ENCODE peak calls at places on chromosomes 6 and 20, in eight cellular contexts. One of them, this sample, is unnamed.

GRCh38 chr20:31924561-31924960 is 27.3 kb downstream of the PDRG1 start:
- DNase-seq in HFF-Myc: no peak
- DNase-seq in thyroid gland: no peak
- DNase-seq in MM.1S: no peak
- DNase-seq in keratinocyte: no peak
- DNase-seq in Peyer's patch: no peak
- DNase-seq in brain microvascular endothelial cell: no peak
- DNase-seq in IMR-90: no peak
- DNase-seq in this sample: no peak

GRCh38 chr6:14795451-14795850 is 450.4 kb upstream of the JARID2 start:
- DNase-seq in thyroid gland: no peak
- DNase-seq in HFF-Myc: no peak
- DNase-seq in IMR-90: no peak
- DNase-seq in keratinocyte: no peak
- DNase-seq in MM.1S: no peak
- DNase-seq in brain microvascular endothelial cell: no peak
- DNase-seq in Peyer's patch: no peak
- DNase-seq in this sample: no peak

GRCh38 chr20:47256665-47257236 is 99.7 kb downstream of the ZMYND8 start:
- DNase-seq in brain microvascular endothelial cell: peak; percentile 27
- DNase-seq in Peyer's patch: no peak
- DNase-seq in MM.1S: no peak
- DNase-seq in IMR-90: peak; percentile 81
- DNase-seq in thyroid gland: no peak
- DNase-seq in keratinocyte: no peak
- DNase-seq in HFF-Myc: no peak
- DNase-seq in this sample: no peak

GRCh38 chr20:61437280-61438206 is 185.5 kb downstream of the CDH4 start:
- DNase-seq in MM.1S: no peak
- DNase-seq in Peyer's patch: no peak
- DNase-seq in brain microvascular endothelial cell: peak; percentile 16
- DNase-seq in keratinocyte: no peak
- DNase-seq in HFF-Myc: no peak
- DNase-seq in thyroid gland: no peak
- DNase-seq in IMR-90: peak; percentile 90
- DNase-seq in this sample: no peak

GRCh38 chr6:48199502-48199901 is 88.5 kb upstream of the PTCHD4 start:
- DNase-seq in thyroid gland: no peak
- DNase-seq in IMR-90: no peak
- DNase-seq in Peyer's patch: no peak
- DNase-seq in brain microvascular endothelial cell: no peak
- DNase-seq in MM.1S: no peak
- DNase-seq in keratinocyte: no peak
- DNase-seq in HFF-Myc: no peak
- DNase-seq in this sample: no peak

GRCh38 chr6:9399916-9400315 is 964.6 kb upstream of the SLC35B3 start:
- DNase-seq in Peyer's patch: no peak
- DNase-seq in MM.1S: no peak
- DNase-seq in thyroid gland: no peak
- DNase-seq in keratinocyte: no peak
- DNase-seq in IMR-90: peak; percentile 69
- DNase-seq in brain microvascular endothelial cell: no peak
- DNase-seq in HFF-Myc: no peak
- DNase-seq in this sample: no peak

GRCh38 chr20:41654292-41654691 is 36.1 kb upstream of the CHD6 start:
- DNase-seq in HFF-Myc: no peak
- DNase-seq in thyroid gland: no peak
- DNase-seq in MM.1S: no peak
- DNase-seq in brain microvascular endothelial cell: no peak
- DNase-seq in IMR-90: no peak
- DNase-seq in Peyer's patch: no peak
- DNase-seq in keratinocyte: no peak
- DNase-seq in this sample: no peak

GRCh38 chr20:62540504-62540903 is 64.7 kb upstream of the GATA5 start:
- DNase-seq in thyroid gland: no peak
- DNase-seq in Peyer's patch: no peak
- DNase-seq in IMR-90: no peak
- DNase-seq in MM.1S: no peak
- DNase-seq in keratinocyte: no peak
- DNase-seq in brain microvascular endothelial cell: no peak
- DNase-seq in HFF-Myc: no peak
- DNase-seq in this sample: no peak

GRCh38 chr6:22251331-22251730 is 45.5 kb downstream of the PRL start:
- DNase-seq in Peyer's patch: no peak
- DNase-seq in brain microvascular endothelial cell: no peak
- DNase-seq in MM.1S: no peak
- DNase-seq in IMR-90: peak; percentile 75
- DNase-seq in thyroid gland: no peak
- DNase-seq in HFF-Myc: no peak
- DNase-seq in keratinocyte: no peak
- DNase-seq in this sample: no peak

GRCh38 chr20:38892091-38892981 is 33.9 kb upstream of the FAM83D start:
- DNase-seq in thyroid gland: no peak
- DNase-seq in IMR-90: no peak
- DNase-seq in keratinocyte: no peak
- DNase-seq in MM.1S: peak; percentile 73
- DNase-seq in Peyer's patch: peak; percentile 59
- DNase-seq in brain microvascular endothelial cell: no peak
- DNase-seq in HFF-Myc: no peak
- DNase-seq in this sample: no peak

GRCh38 chr6:154522576-154522975 is 12.1 kb upstream of the CNKSR3 start:
- DNase-seq in brain microvascular endothelial cell: no peak
- DNase-seq in thyroid gland: no peak
- DNase-seq in MM.1S: no peak
- DNase-seq in IMR-90: no peak
- DNase-seq in keratinocyte: no peak
- DNase-seq in Peyer's patch: no peak
- DNase-seq in HFF-Myc: no peak
- DNase-seq in this sample: no peak

GRCh38 chr6:121309768-121310473 is 24.4 kb downstream of the TBC1D32 start:
- DNase-seq in HFF-Myc: no peak
- DNase-seq in IMR-90: peak; percentile 82
- DNase-seq in MM.1S: no peak
- DNase-seq in brain microvascular endothelial cell: no peak
- DNase-seq in Peyer's patch: no peak
- DNase-seq in thyroid gland: no peak
- DNase-seq in keratinocyte: peak; percentile 69
- DNase-seq in this sample: no peak

DNA sequence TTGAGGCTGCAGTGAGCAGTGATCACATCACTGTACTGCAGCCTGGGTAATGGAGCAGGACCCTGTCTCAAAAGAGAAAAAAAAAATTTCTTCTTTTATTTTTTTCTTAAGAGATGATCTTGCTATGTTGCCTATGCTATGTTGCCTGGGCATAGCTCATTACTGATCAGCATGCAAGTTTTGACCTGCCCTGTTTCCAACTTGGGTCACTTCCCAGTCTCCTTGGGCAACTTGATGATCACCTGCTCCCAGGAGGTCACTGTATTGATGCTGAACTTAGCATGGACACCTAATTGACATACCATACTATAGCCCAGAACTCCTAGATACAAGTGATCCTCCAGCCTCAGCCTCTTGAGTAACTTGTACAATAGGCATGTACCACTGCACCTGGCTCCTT is 30.7 kb upstream of the NANP start:
- DNase-seq in HFF-Myc: no peak
- DNase-seq in IMR-90: no peak
- DNase-seq in thyroid gland: no peak
- DNase-seq in brain microvascular endothelial cell: no peak
- DNase-seq in MM.1S: no peak
- DNase-seq in Peyer's patch: no peak
- DNase-seq in keratinocyte: no peak
- DNase-seq in this sample: no peak
- H3K4me3 ChIP-seq in HFF-Myc: no peak overlapping the region
- H3K4me3 ChIP-seq in IMR-90: no peak overlapping the region
- H3K4me3 ChIP-seq in thyroid gland: no peak overlapping the region
- H3K4me3 ChIP-seq in brain microvascular endothelial cell: no peak overlapping the region
- H3K4me3 ChIP-seq in MM.1S: no peak overlapping the region
- H3K4me3 ChIP-seq in Peyer's patch: no peak overlapping the region
- H3K4me3 ChIP-seq in keratinocyte: no peak overlapping the region
- H3K4me3 ChIP-seq in this sample: no peak overlapping the region

GRCh38 chr6:382883-383420 is 8.6 kb upstream of the IRF4 start:
- DNase-seq in IMR-90: no peak
- DNase-seq in brain microvascular endothelial cell: no peak
- DNase-seq in MM.1S: no peak
- DNase-seq in thyroid gland: no peak
- DNase-seq in keratinocyte: no peak
- DNase-seq in Peyer's patch: peak; percentile 37
- DNase-seq in HFF-Myc: no peak
- DNase-seq in this sample: no peak
- TF ChIP-seq CTCF in IMR-90: no peak
- TF ChIP-seq CTCF in brain microvascular endothelial cell: no peak
- TF ChIP-seq CTCF in MM.1S: no peak
- TF ChIP-seq CTCF in thyroid gland: no peak
- TF ChIP-seq CTCF in keratinocyte: no peak
- TF ChIP-seq CTCF in Peyer's patch: no peak
- TF ChIP-seq CTCF in HFF-Myc: no peak
- TF ChIP-seq CTCF in this sample: no peak

DNA sequence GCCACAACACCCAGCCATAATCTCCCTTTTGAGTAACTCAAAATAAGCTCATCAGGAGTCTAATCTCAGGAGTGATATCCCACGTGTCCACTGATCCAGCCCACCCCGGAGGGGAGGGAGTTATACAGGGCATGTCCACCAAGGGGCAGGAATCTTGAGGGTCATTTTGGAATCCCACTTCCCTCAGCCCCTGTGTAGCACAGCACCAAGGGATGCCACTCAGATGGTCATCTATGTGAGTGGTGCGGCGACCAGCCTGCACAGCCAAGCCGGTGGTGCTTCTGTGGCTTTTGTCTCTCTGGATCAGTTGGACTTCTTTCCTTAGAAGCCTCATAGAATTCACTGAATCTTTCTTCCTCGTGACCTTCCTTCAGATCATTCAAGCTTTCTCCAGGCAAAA is 11.0 kb upstream of the BCAS4 start:
- DNase-seq in Peyer's patch: no peak
- DNase-seq in brain microvascular endothelial cell: no peak
- DNase-seq in keratinocyte: no peak
- DNase-seq in IMR-90: no peak
- DNase-seq in HFF-Myc: no peak
- DNase-seq in thyroid gland: no peak
- DNase-seq in MM.1S: no peak
- DNase-seq in this sample: no peak
- H3K4me3 ChIP-seq in Peyer's patch: no peak overlapping the region
- H3K4me3 ChIP-seq in brain microvascular endothelial cell: no peak overlapping the region
- H3K4me3 ChIP-seq in keratinocyte: no peak overlapping the region
- H3K4me3 ChIP-seq in IMR-90: no peak overlapping the region
- H3K4me3 ChIP-seq in HFF-Myc: no peak overlapping the region
- H3K4me3 ChIP-seq in thyroid gland: no peak overlapping the region
- H3K4me3 ChIP-seq in MM.1S: no peak overlapping the region
- H3K4me3 ChIP-seq in this sample: no peak overlapping the region

DNA sequence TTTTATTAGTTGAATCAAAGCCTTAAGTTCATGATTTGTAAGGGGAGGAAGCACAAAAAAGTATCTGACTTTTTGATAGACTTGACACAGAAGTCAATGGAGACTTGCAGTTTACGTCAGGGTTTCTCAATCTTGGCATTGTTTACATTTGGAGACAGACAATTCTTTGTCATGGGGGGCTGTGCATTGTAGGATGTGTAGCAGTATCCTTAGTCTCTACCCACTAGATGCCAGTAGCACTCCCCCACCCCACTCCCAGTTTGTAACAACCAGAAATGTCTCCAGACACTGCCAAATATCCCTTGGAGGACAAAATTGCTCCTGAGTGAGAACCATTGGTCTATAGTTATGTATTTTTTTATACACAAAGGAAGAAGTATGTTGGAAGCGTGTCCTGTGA is 434.1 kb downstream of the RFPL4B start:
- DNase-seq in keratinocyte: no peak
- DNase-seq in MM.1S: no peak
- DNase-seq in Peyer's patch: no peak
- DNase-seq in brain microvascular endothelial cell: peak; percentile 57
- DNase-seq in thyroid gland: no peak
- DNase-seq in HFF-Myc: no peak
- DNase-seq in IMR-90: peak; percentile 10
- DNase-seq in this sample: no peak
- TF ChIP-seq CTCF in keratinocyte: no peak
- TF ChIP-seq CTCF in MM.1S: no peak
- TF ChIP-seq CTCF in Peyer's patch: no peak
- TF ChIP-seq CTCF in brain microvascular endothelial cell: peak; percentile 53
- TF ChIP-seq CTCF in thyroid gland: no peak
- TF ChIP-seq CTCF in HFF-Myc: peak; percentile 18
- TF ChIP-seq CTCF in IMR-90: peak; percentile 21
- TF ChIP-seq CTCF in this sample: peak; percentile 28

GRCh38 chr20:49386848-49387605 is 95.4 kb downstream of the KCNB1 start:
- DNase-seq in IMR-90: no peak
- DNase-seq in thyroid gland: no peak
- DNase-seq in Peyer's patch: no peak
- DNase-seq in HFF-Myc: no peak
- DNase-seq in MM.1S: no peak
- DNase-seq in keratinocyte: no peak
- DNase-seq in brain microvascular endothelial cell: no peak
- DNase-seq in this sample: no peak

GRCh38 chr20:49389854-49390253 is 92.6 kb downstream of the KCNB1 start:
- DNase-seq in IMR-90: no peak
- DNase-seq in brain microvascular endothelial cell: no peak
- DNase-seq in thyroid gland: no peak
- DNase-seq in HFF-Myc: no peak
- DNase-seq in keratinocyte: no peak
- DNase-seq in MM.1S: no peak
- DNase-seq in Peyer's patch: no peak
- DNase-seq in this sample: no peak

GRCh38 chr20:49387606-49387939 is 94.9 kb downstream of the KCNB1 start:
- DNase-seq in thyroid gland: no peak
- DNase-seq in HFF-Myc: no peak
- DNase-seq in brain microvascular endothelial cell: no peak
- DNase-seq in IMR-90: no peak
- DNase-seq in keratinocyte: no peak
- DNase-seq in MM.1S: no peak
- DNase-seq in Peyer's patch: no peak
- DNase-seq in this sample: no peak

GRCh38 chr20:49391404-49392245 is 90.8 kb downstream of the KCNB1 start:
- DNase-seq in Peyer's patch: no peak
- DNase-seq in thyroid gland: no peak
- DNase-seq in keratinocyte: no peak
- DNase-seq in IMR-90: no peak
- DNase-seq in MM.1S: no peak
- DNase-seq in brain microvascular endothelial cell: no peak
- DNase-seq in HFF-Myc: no peak
- DNase-seq in this sample: no peak

GRCh38 chr20:49388790-49389189 is 93.7 kb downstream of the KCNB1 start:
- DNase-seq in IMR-90: no peak
- DNase-seq in Peyer's patch: no peak
- DNase-seq in thyroid gland: no peak
- DNase-seq in HFF-Myc: no peak
- DNase-seq in MM.1S: no peak
- DNase-seq in keratinocyte: no peak
- DNase-seq in brain microvascular endothelial cell: no peak
- DNase-seq in this sample: no peak
- H3K4me3 ChIP-seq in IMR-90: no peak overlapping the region
- H3K4me3 ChIP-seq in Peyer's patch: no peak overlapping the region
- H3K4me3 ChIP-seq in thyroid gland: no peak overlapping the region
- H3K4me3 ChIP-seq in HFF-Myc: no peak overlapping the region
- H3K4me3 ChIP-seq in MM.1S: no peak overlapping the region
- H3K4me3 ChIP-seq in keratinocyte: no peak overlapping the region
- H3K4me3 ChIP-seq in brain microvascular endothelial cell: no peak overlapping the region
- H3K4me3 ChIP-seq in this sample: no peak overlapping the region

DNA sequence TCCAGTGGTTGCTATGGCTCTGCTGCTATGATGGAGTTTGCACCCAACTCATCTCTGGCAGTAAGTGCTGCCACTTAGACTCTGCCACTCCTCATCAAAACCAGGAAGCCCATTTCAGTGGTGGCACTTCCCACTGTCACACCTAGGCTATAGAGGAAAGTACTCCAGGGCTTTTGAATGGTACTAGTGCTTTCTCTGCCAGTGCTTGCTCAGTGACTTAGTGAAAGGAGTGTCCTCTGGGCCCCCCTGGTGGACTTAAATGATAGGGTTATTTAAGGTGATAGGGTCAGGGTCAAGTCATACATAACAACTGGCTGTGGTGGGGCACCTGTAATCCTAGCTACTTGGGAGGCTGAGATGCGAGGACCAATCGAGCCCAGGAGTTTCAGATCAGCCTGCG is 22.8 kb downstream of the FITM2 start:
- DNase-seq in thyroid gland: no peak
- DNase-seq in keratinocyte: no peak
- DNase-seq in Peyer's patch: no peak
- DNase-seq in IMR-90: no peak
- DNase-seq in MM.1S: no peak
- DNase-seq in HFF-Myc: no peak
- DNase-seq in brain microvascular endothelial cell: no peak
- DNase-seq in this sample: no peak
- TF ChIP-seq CTCF in thyroid gland: no peak
- TF ChIP-seq CTCF in keratinocyte: no peak
- TF ChIP-seq CTCF in Peyer's patch: no peak
- TF ChIP-seq CTCF in IMR-90: no peak
- TF ChIP-seq CTCF in MM.1S: no peak
- TF ChIP-seq CTCF in HFF-Myc: no peak
- TF ChIP-seq CTCF in brain microvascular endothelial cell: no peak
- TF ChIP-seq CTCF in this sample: no peak

This sample was measured in epithelial cell of proximal tubule.